ENCODE peak calls at places on chromosomes 4 and X, in seven cellular contexts. P is hepatocyte, G is cardiac fibroblast, L is NCI-H1092, H is progenitor cell of endocrine pancreas, Y is posterior vena cava, E is vagina. V is an unnamed sample.

GRCh38 chr4:163895369-163896005 is 401.0 kb downstream of the TMA16 start:
- DNase-seq in E (no peak), Y (no peak), G (no peak), L (no peak), H (no peak), P (no peak), V (no peak)

GRCh38 chr4:52904421-52904820 is 42.3 kb downstream of the RASL11B start:
- DNase-seq in L (no peak), P (no peak), E (no peak), H (no peak), G (peak; percentile 35), Y (no peak), V (no peak)

GRCh38 chr4:7765676-7766075 is 174.0 kb downstream of the AFAP1 start:
- DNase-seq in E (no peak), G (no peak), L (no peak), H (no peak), P (no peak), Y (peak; percentile 57), V (no peak)

GRCh38 chrX:43474321-43474720 is 181.8 kb upstream of the MAOA start:
- DNase-seq in E (no peak), H (no peak), L (no peak), P (no peak), G (no peak), Y (no peak), V (peak; percentile 49)

GRCh38 chr4:146370841-146371240 is 150.9 kb downstream of the SLC10A7 start:
- DNase-seq in P (no peak), Y (no peak), E (no peak), G (peak; percentile 37), H (no peak), L (no peak), V (no peak)

GRCh38 chr4:127856485-127857447 is 23.9 kb upstream of the PLK4 start:
- DNase-seq in P (peak; percentile 20), H (no peak), G (peak; percentile 93), L (no peak), Y (no peak), E (no peak), V (no peak)

GRCh38 chrX:13123857-13124345 is 79.5 kb upstream of the FAM9C start:
- DNase-seq in L (no peak), Y (no peak), G (peak; percentile 79), P (no peak), H (no peak), E (no peak), V (no peak)

GRCh38 chrX:24479924-24480722 is 15.0 kb downstream of the PDK3 start:
- DNase-seq in L (peak; percentile 12), G (no peak), H (no peak), P (no peak), E (no peak), Y (no peak), V (no peak)

GRCh38 chrX:1673337-1673736 is 58.5 kb downstream of the ASMT start:
- DNase-seq in E (no peak), L (no peak), G (peak; percentile 44), Y (peak; percentile 18), H (no peak), P (peak; percentile 29), V (peak; percentile 55)

GRCh38 chrX:150269613-150270254 is 93.4 kb upstream of the MAMLD1 start:
- DNase-seq in E (peak; percentile 60), Y (no peak), L (no peak), G (no peak), H (peak; percentile 27), P (peak; percentile 76), V (no peak)

GRCh38 chr4:40190880-40191815 is 5.7 kb upstream of the RHOH start:
- DNase-seq in P (peak; percentile 19), G (no peak), Y (no peak), L (peak; percentile 50), H (no peak), E (no peak), V (no peak)

GRCh38 chrX:154718607-154719006 is 32.3 kb downstream of the GAB3 start:
- DNase-seq in L (no peak), E (no peak), H (no peak), Y (no peak), P (no peak), G (no peak), V (no peak)

GRCh38 chr4:6697096-6697495 is 3.4 kb downstream of the S100P start:
- DNase-seq in P (no peak), L (no peak), G (no peak), E (no peak), H (no peak), Y (no peak), V (no peak)

GRCh38 chrX:80022363-80023031 is 7.9 kb downstream of the TBX22 start:
- DNase-seq in H (no peak), L (no peak), E (no peak), G (no peak), P (peak; percentile 8), Y (no peak), V (peak; percentile 47)

GRCh38 chrX:71996138-71996537 is 85.5 kb downstream of the NHSL2 start:
- DNase-seq in E (peak; percentile 40), L (no peak), Y (no peak), G (no peak), H (no peak), P (no peak), V (no peak)

GRCh38 chr4:14176613-14177012 is 549.1 kb upstream of the BOD1L1 start:
- DNase-seq in P (no peak), Y (no peak), L (no peak), E (no peak), G (no peak), H (no peak), V (no peak)

GRCh38 chrX:71909956-71910355 is 689 bp upstream of the NHSL2 start:
- DNase-seq in G (no peak), P (peak; percentile 28), E (no peak), Y (no peak), H (no peak), L (no peak), V (peak; percentile 65)

GRCh38 chr4:128282516-128282915 is 5.1 kb downstream of the PGRMC2 start:
- DNase-seq in H (no peak), P (no peak), E (no peak), G (no peak), Y (no peak), L (no peak), V (no peak)

GRCh38 chr4:26252349-26252748 is 68.5 kb upstream of the RBPJ start:
- DNase-seq in H (no peak), L (no peak), G (peak; percentile 20), Y (no peak), P (peak; percentile 55), E (no peak), V (no peak)

GRCh38 chr4:2835978-2836377 is 7.7 kb upstream of the ADD1 start:
- DNase-seq in Y (peak; percentile 80), P (peak; percentile 2), L (no peak), G (no peak), H (no peak), E (no peak), V (no peak)

GRCh38 chrX:53074987-53075386 is 7.2 kb upstream of the TSPYL2 start:
- DNase-seq in L (no peak), Y (no peak), H (no peak), G (no peak), P (no peak), E (no peak), V (peak; percentile 41)

GRCh38 chr4:522438-522837 is 23.4 kb downstream of the PIGG start:
- DNase-seq in H (no peak), P (no peak), E (no peak), L (no peak), G (no peak), Y (peak; percentile 53), V (no peak)

GRCh38 chr4:103012594-103012993 is 6.9 kb downstream of the SLC9B1 start:
- DNase-seq in E (no peak), Y (no peak), H (no peak), L (no peak), P (no peak), G (peak; percentile 15), V (no peak)

GRCh38 chrX:135086197-135086854 is 34.0 kb downstream of the ETDB start:
- DNase-seq in E (no peak), P (peak; percentile 80), L (peak; percentile 22), Y (no peak), G (peak; percentile 71), H (no peak), V (peak; percentile 53)

GRCh38 chr4:109989618-109990017 is 76.9 kb downstream of the EGF start:
- DNase-seq in Y (no peak), E (no peak), P (no peak), G (no peak), H (no peak), L (no peak), V (no peak)

GRCh38 chrX:68415289-68415688 is 18.0 kb downstream of the OPHN1 start:
- DNase-seq in G (peak; percentile 59), E (no peak), Y (no peak), H (no peak), L (no peak), P (no peak), V (no peak)

GRCh38 chr4:788006-788635 is 37.8 kb downstream of the CPLX1 start:
- DNase-seq in E (no peak), H (no peak), L (no peak), Y (peak; percentile 61), P (no peak), G (no peak), V (no peak)

GRCh38 chr4:185183622-185184281 is 20.0 kb downstream of the CFAP97 start:
- DNase-seq in P (peak; percentile 95), Y (no peak), L (peak; percentile 86), E (no peak), H (peak; percentile 27), G (peak; percentile 96), V (peak; percentile 47)

GRCh38 chrX:29172880-29173279 is 585.6 kb downstream of the IL1RAPL1 start:
- DNase-seq in E (no peak), H (no peak), G (peak; percentile 64), Y (no peak), P (no peak), L (no peak), V (no peak)

GRCh38 chr4:8765084-8765483 is 106.6 kb downstream of the HMX1 start:
- DNase-seq in H (no peak), L (no peak), Y (peak; percentile 58), E (no peak), P (no peak), G (no peak), V (no peak)

GRCh38 chrX:131783555-131784338 is 239.4 kb upstream of the STK26 start:
- DNase-seq in H (no peak), P (no peak), G (no peak), E (no peak), L (no peak), Y (no peak), V (no peak)

GRCh38 chr4:95838192-95838591 is 1.7 kb upstream of the PDHA2 start:
- DNase-seq in H (no peak), Y (no peak), L (no peak), G (no peak), E (no peak), P (no peak), V (no peak)